ENCODE peak calls at places on chromosomes 16 and 17, in five cellular contexts. One of them, this sample, is unnamed.

GRCh38 chr16:83206426-83206825 is 579.7 kb downstream of the CDH13 start:
- DNase-seq in K562: no peak
- DNase-seq in HepG2: no peak
- DNase-seq in HCT116: no peak
- DNase-seq in H1: no peak
- DNase-seq in this sample: no peak

GRCh38 chr17:42562845-42563509 is 1.0 kb downstream of the COASY start:
- DNase-seq in K562: peak
- DNase-seq in HepG2: peak
- DNase-seq in HCT116: no peak
- DNase-seq in H1: no peak
- DNase-seq in this sample: no peak

GRCh38 chr17:39787743-39788484 is 50.2 kb downstream of the GRB7 start:
- DNase-seq in K562: no peak
- DNase-seq in HepG2: no peak
- DNase-seq in HCT116: no peak
- DNase-seq in H1: no peak
- DNase-seq in this sample: no peak

GRCh38 chr17:38628441-38628840 is 22.7 kb upstream of the SRCIN1 start:
- DNase-seq in K562: peak
- DNase-seq in HepG2: peak
- DNase-seq in HCT116: peak
- DNase-seq in H1: no peak
- DNase-seq in this sample: no peak

GRCh38 chr17:38879878-38880727 is 10.2 kb downstream of the LASP1 start:
- DNase-seq in K562: no peak
- DNase-seq in HepG2: no peak
- DNase-seq in HCT116: no peak
- DNase-seq in H1: peak
- DNase-seq in this sample: no peak

GRCh38 chr17:61314368-61315078 is 85.1 kb upstream of the TBX2 start:
- DNase-seq in K562: no peak
- DNase-seq in HepG2: no peak
- DNase-seq in HCT116: no peak
- DNase-seq in H1: no peak
- DNase-seq in this sample: no peak

GRCh38 chr16:11155284-11155806 is 100.7 kb downstream of the SOCS1 start:
- DNase-seq in K562: peak
- DNase-seq in HepG2: no peak
- DNase-seq in HCT116: no peak
- DNase-seq in H1: no peak
- DNase-seq in this sample: no peak

GRCh38 chr16:27906883-27907282 is 156.6 kb downstream of the GSG1L start:
- DNase-seq in K562: peak
- DNase-seq in HepG2: no peak
- DNase-seq in HCT116: no peak
- DNase-seq in H1: no peak
- DNase-seq in this sample: no peak

GRCh38 chr16:4733211-4733742 is 794 bp downstream of the ANKS3 start:
- DNase-seq in K562: no peak
- DNase-seq in HepG2: no peak
- DNase-seq in HCT116: no peak
- DNase-seq in H1: no peak
- DNase-seq in this sample: no peak

GRCh38 chr17:81394377-81394747 is 895 bp upstream of the BAHCC1 start:
- DNase-seq in K562: no peak
- DNase-seq in HepG2: no peak
- DNase-seq in HCT116: no peak
- DNase-seq in H1: no peak
- DNase-seq in this sample: no peak

GRCh38 chr17:42908872-42909700 is 8.5 kb downstream of the G6PC1 start:
- DNase-seq in K562: no peak
- DNase-seq in HepG2: no peak
- DNase-seq in HCT116: no peak
- DNase-seq in H1: no peak
- DNase-seq in this sample: no peak

GRCh38 chr17:9151091-9151490 is 129.8 kb downstream of the NTN1 start:
- DNase-seq in K562: no peak
- DNase-seq in HepG2: peak
- DNase-seq in HCT116: no peak
- DNase-seq in H1: no peak
- DNase-seq in this sample: no peak

GRCh38 chr17:57946798-57947358 is 8.3 kb downstream of the CUEDC1 start:
- DNase-seq in K562: peak
- DNase-seq in HepG2: peak
- DNase-seq in HCT116: no peak
- DNase-seq in H1: no peak
- DNase-seq in this sample: no peak

GRCh38 chr17:2386400-2387085 is 14.3 kb downstream of the MNT start:
- DNase-seq in K562: no peak
- DNase-seq in HepG2: no peak
- DNase-seq in HCT116: no peak
- DNase-seq in H1: no peak
- DNase-seq in this sample: no peak

GRCh38 chr17:72409405-72410002 is 288.7 kb downstream of the SOX9 start:
- DNase-seq in K562: no peak
- DNase-seq in HepG2: no peak
- DNase-seq in HCT116: no peak
- DNase-seq in H1: no peak
- DNase-seq in this sample: no peak

GRCh38 chr16:31439519-31439918 is 3.1 kb downstream of the ZNF843 start:
- DNase-seq in K562: no peak
- DNase-seq in HepG2: no peak
- DNase-seq in HCT116: no peak
- DNase-seq in H1: no peak
- DNase-seq in this sample: no peak

GRCh38 chr16:21684199-21684598 is 20.4 kb downstream of the OTOA start:
- DNase-seq in K562: peak
- DNase-seq in HepG2: peak
- DNase-seq in HCT116: peak
- DNase-seq in H1: peak
- DNase-seq in this sample: no peak

GRCh38 chr16:9539346-9539745 is 447.9 kb downstream of the HAPSTR1 start:
- DNase-seq in K562: no peak
- DNase-seq in HepG2: no peak
- DNase-seq in HCT116: no peak
- DNase-seq in H1: no peak
- DNase-seq in this sample: no peak

GRCh38 chr17:75182319-75182568 is 515 bp downstream of the SUMO2 start:
- DNase-seq in K562: no peak
- DNase-seq in HepG2: no peak
- DNase-seq in HCT116: no peak
- DNase-seq in H1: no peak
- DNase-seq in this sample: no peak

GRCh38 chr16:27749547-27749875 is 199.6 kb downstream of the KATNIP start:
- DNase-seq in K562: no peak
- DNase-seq in HepG2: no peak
- DNase-seq in HCT116: no peak
- DNase-seq in H1: no peak
- DNase-seq in this sample: no peak

DNA sequence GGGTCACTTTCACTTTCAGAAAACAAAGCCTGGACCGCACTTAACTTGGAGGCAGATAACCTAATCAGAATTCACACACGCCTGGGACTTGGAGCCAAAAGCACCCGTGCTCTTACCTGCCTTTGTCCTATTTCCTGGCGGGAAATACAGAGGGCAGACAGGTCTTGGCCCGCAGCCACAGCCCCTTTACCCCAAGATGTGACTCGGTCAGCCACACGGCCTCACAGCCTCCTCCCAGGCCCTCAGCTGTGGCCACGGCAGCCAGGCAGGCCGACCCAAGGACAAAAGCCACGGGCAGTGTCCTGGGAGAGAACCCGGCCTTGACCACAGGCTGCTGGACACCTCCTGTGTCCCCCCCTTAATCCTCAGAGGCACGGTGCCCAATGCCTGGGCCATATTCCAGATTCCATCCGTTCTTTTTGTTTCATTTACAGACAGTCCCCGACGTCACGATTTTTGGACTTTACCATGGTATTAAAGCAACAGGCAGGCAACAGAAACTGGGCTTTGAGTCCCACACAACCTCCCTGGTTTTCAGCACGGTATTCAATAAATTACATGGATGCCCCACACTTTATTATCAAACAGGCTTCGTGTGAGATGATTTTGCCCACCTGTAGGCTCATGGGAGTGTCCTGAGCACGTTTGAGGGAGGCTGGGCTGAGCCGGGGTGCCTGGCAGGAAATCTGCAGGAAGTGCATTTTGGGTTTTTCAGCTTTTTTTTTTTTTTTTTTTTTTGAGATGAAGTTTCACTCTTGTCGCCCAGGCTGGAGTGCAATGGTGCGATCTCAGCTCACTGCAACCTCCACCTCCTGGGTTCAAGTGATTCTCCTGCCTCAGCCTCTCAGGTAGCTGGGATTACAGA is 30.0 kb upstream of the GAA start:
- DNase-seq in K562: no peak
- DNase-seq in HepG2: peak
- DNase-seq in HCT116: no peak
- DNase-seq in H1: no peak
- DNase-seq in this sample: no peak
- TF ChIP-seq POLR2AphosphoS5 in K562: no peak
- TF ChIP-seq POLR2AphosphoS5 in HepG2: no peak
- TF ChIP-seq POLR2AphosphoS5 in HCT116: no peak
- TF ChIP-seq POLR2AphosphoS5 in H1: no peak
- TF ChIP-seq POLR2AphosphoS5 in this sample: no peak

GRCh38 chr16:29927523-29927905 is 1.5 kb upstream of the KCTD13 start:
- DNase-seq in K562: no peak
- DNase-seq in HepG2: no peak
- DNase-seq in HCT116: no peak
- DNase-seq in H1: no peak
- DNase-seq in this sample: no peak
- H3K9ac ChIP-seq in K562: no peak
- H3K9ac ChIP-seq in HepG2: peak
- H3K9ac ChIP-seq in HCT116: no peak
- H3K9ac ChIP-seq in H1: peak
- H3K9ac ChIP-seq in this sample: no peak

GRCh38 chr17:34414338-34414737 is 51.3 kb upstream of the CCL1 start:
- DNase-seq in K562: no peak
- DNase-seq in HepG2: no peak
- DNase-seq in HCT116: no peak
- DNase-seq in H1: no peak
- DNase-seq in this sample: no peak

GRCh38 chr17:34412022-34412421 is 49.0 kb upstream of the CCL1 start:
- DNase-seq in K562: no peak
- DNase-seq in HepG2: no peak
- DNase-seq in HCT116: no peak
- DNase-seq in H1: no peak
- DNase-seq in this sample: no peak

GRCh38 chr17:34412534-34412933 is 49.5 kb upstream of the CCL1 start:
- DNase-seq in K562: no peak
- DNase-seq in HepG2: no peak
- DNase-seq in HCT116: no peak
- DNase-seq in H1: no peak
- DNase-seq in this sample: no peak

GRCh38 chr17:34413443-34414076 is 50.5 kb upstream of the CCL1 start:
- DNase-seq in K562: peak
- DNase-seq in HepG2: no peak
- DNase-seq in HCT116: no peak
- DNase-seq in H1: no peak
- DNase-seq in this sample: no peak

DNA sequence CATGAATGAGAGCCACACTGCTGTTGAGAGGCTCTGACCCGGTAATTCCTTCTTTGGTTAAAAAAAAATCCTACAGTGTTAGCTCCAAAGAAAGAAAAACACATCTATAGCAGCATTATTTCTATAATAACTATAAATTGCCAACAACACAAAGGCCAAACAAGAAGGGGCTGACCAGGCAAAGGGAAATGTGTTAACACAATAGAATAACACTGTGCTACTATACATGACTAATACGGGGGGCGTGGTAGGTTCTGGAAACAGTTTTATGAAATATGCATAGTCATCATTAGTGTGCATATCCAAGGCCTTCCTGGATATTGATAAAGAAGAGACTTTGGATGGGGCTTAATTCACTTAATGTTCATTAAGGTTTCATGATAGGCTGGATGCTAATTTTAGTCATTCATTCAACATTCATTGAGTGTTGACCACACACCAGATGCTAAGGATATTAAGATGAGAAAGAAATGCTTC is 50.0 kb upstream of the CCL1 start:
- DNase-seq in K562: peak
- DNase-seq in HepG2: no peak
- DNase-seq in HCT116: no peak
- DNase-seq in H1: no peak
- DNase-seq in this sample: no peak
- TF ChIP-seq POLR2AphosphoS5 in K562: no peak
- TF ChIP-seq POLR2AphosphoS5 in HepG2: no peak
- TF ChIP-seq POLR2AphosphoS5 in HCT116: no peak
- TF ChIP-seq POLR2AphosphoS5 in H1: no peak
- TF ChIP-seq POLR2AphosphoS5 in this sample: no peak

GRCh38 chr17:76537578-76538280 is at the start of gene CYGB:
- DNase-seq in K562: no peak
- DNase-seq in HepG2: no peak
- DNase-seq in HCT116: no peak
- DNase-seq in H1: no peak
- DNase-seq in this sample: no peak

GRCh38 chr17:76538281-76538931 is 897 bp upstream of the CYGB start:
- DNase-seq in K562: no peak
- DNase-seq in HepG2: no peak
- DNase-seq in HCT116: no peak
- DNase-seq in H1: no peak
- DNase-seq in this sample: no peak

GRCh38 chr17:76538941-76539340 is 903 bp upstream of the PRCD start:
- DNase-seq in K562: no peak
- DNase-seq in HepG2: no peak
- DNase-seq in HCT116: no peak
- DNase-seq in H1: no peak
- DNase-seq in this sample: no peak

GRCh38 chr17:76540381-76541300 is 797 bp downstream of the PRCD start:
- DNase-seq in K562: peak
- DNase-seq in HepG2: peak
- DNase-seq in HCT116: peak
- DNase-seq in H1: peak
- DNase-seq in this sample: no peak

DNA sequence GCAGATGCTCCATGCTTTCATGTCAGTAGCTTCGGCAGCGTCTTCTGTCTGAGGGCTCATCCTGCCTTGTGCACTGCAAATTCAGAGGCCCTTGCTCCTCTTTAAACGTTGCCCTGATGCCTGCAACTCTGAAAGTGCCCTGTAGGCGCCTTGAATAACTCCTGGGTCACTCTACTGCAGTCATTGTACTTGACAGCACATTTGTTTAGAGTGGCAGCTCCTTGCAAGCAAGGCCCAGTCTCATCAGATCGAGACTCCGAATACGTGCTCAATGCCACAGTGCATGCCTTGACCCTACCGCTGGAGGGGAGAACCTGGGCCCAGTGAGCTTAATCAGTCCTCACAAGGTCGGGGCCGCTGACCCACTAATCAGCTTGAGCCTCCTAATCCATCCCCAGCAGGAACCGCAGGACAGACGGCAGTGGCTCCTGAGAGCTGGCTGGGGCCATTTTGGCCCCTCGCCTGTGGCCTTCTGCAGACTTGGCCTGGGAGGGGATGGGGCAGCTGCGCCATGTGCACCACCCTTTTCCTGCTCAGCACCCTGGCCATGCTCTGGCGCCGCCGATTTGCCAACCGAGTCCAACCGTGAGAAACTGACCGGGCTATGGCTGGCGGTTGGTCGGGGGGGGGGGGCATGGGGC is at the start of gene PRCD:
- DNase-seq in K562: no peak
- DNase-seq in HepG2: no peak
- DNase-seq in HCT116: no peak
- DNase-seq in H1: no peak
- DNase-seq in this sample: no peak
- H3K9ac ChIP-seq in K562: peak
- H3K9ac ChIP-seq in HepG2: no peak
- H3K9ac ChIP-seq in HCT116: peak
- H3K9ac ChIP-seq in H1: no peak
- H3K9ac ChIP-seq in this sample: no peak

This sample was measured in SK-N-MC.